ENCODE peak calls at places on chromosome 10, in seven cellular contexts. N is HCT116, B is A549, J is H1, I is NB4, P is WTC11, V is K562. G is an unnamed sample.

GRCh38 chr10:59362991-59363390 is 642 bp upstream of the FAM13C start:
- DNase-seq in N (no peak), B (peak; percentile 4), J (peak; percentile 15), I (no peak), P (peak; percentile 56), V (no peak), G (peak; percentile 68)

GRCh38 chr10:28217848-28218247 is 85.0 kb downstream of the MPP7 start:
- DNase-seq in N (peak; percentile 96), B (no peak), J (no peak), I (no peak), P (no peak), V (no peak), G (no peak)

GRCh38 chr10:29840516-29841276 is 205.9 kb upstream of the SVIL start:
- DNase-seq in N (no peak), B (no peak), J (no peak), I (no peak), P (no peak), V (no peak), G (peak; percentile 39)

GRCh38 chr10:97067716-97068391 is 117.9 kb downstream of the SLIT1 start:
- DNase-seq in N (no peak), B (peak; percentile 26), J (no peak), I (peak; percentile 23), P (no peak), V (no peak), G (peak; percentile 76)

GRCh38 chr10:16794005-16794404 is 23.2 kb downstream of the RSU1 start:
- DNase-seq in N (no peak), B (no peak), J (no peak), I (no peak), P (no peak), V (no peak), G (no peak)

GRCh38 chr10:47161465-47161864 is 138.5 kb upstream of the GDF10 start:
- DNase-seq in N (no peak), B (no peak), J (no peak), I (no peak), P (no peak), V (no peak), G (no peak)

GRCh38 chr10:89047397-89047796 is 56.8 kb downstream of the FAS start:
- DNase-seq in N (no peak), B (no peak), J (no peak), I (no peak), P (no peak), V (no peak), G (no peak)

GRCh38 chr10:59803714-59804113 is 50.5 kb upstream of the MRLN start:
- DNase-seq in N (no peak), B (no peak), J (no peak), I (peak; percentile 61), P (no peak), V (no peak), G (no peak)

GRCh38 chr10:1311707-1312106 is 255.5 kb downstream of the WDR37 start:
- DNase-seq in N (no peak), B (no peak), J (no peak), I (no peak), P (no peak), V (no peak), G (no peak)

GRCh38 chr10:119131512-119132240 is 27.8 kb downstream of the DENND10 start:
- DNase-seq in N (no peak), B (peak; percentile 35), J (no peak), I (peak; percentile 96), P (no peak), V (no peak), G (no peak)

GRCh38 chr10:89837173-89838001 is 136.0 kb downstream of the KIF20B start:
- DNase-seq in N (no peak), B (no peak), J (no peak), I (no peak), P (peak; percentile 55), V (no peak), G (peak; percentile 45)

GRCh38 chr10:101691081-101691480 is 3.9 kb downstream of the FBXW4 start:
- DNase-seq in N (no peak), B (no peak), J (no peak), I (no peak), P (no peak), V (no peak), G (no peak)

GRCh38 chr10:89164920-89165319 is 42.2 kb downstream of the CH25H start:
- DNase-seq in N (no peak), B (no peak), J (no peak), I (no peak), P (no peak), V (no peak), G (no peak)

GRCh38 chr10:101569838-101570763 is 18.0 kb downstream of the POLL start:
- DNase-seq in N (peak; percentile 65), B (peak; percentile 69), J (no peak), I (peak; percentile 76), P (peak; percentile 82), V (peak; percentile 88), G (peak; percentile 98)

GRCh38 chr10:44240766-44241165 is 144.1 kb downstream of the CXCL12 start:
- DNase-seq in N (no peak), B (no peak), J (no peak), I (no peak), P (no peak), V (no peak), G (peak; percentile 0)

GRCh38 chr10:52486840-52487611 is 172.9 kb downstream of the DKK1 start:
- DNase-seq in N (no peak), B (peak; percentile 45), J (no peak), I (no peak), P (no peak), V (no peak), G (no peak)

GRCh38 chr10:8758029-8758428 is 703.5 kb downstream of the GATA3 start:
- DNase-seq in N (no peak), B (no peak), J (no peak), I (no peak), P (no peak), V (no peak), G (no peak)

GRCh38 chr10:29703276-29703675 is 68.5 kb upstream of the SVIL start:
- DNase-seq in N (no peak), B (no peak), J (no peak), I (no peak), P (no peak), V (no peak), G (peak; percentile 82)

GRCh38 chr10:128011059-128011979 is 104.4 kb downstream of the PTPRE start:
- DNase-seq in N (peak; percentile 54), B (peak; percentile 68), J (peak; percentile 47), I (peak; percentile 79), P (peak; percentile 88), V (peak; percentile 92), G (peak; percentile 95)

GRCh38 chr10:35335718-35336083 is 608 bp upstream of the CCNY start:
- DNase-seq in N (no peak), B (peak; percentile 44), J (no peak), I (peak; percentile 27), P (peak; percentile 29), V (no peak), G (no peak)

GRCh38 chr10:58157076-58157766 is 110.5 kb downstream of the IPMK start:
- DNase-seq in N (no peak), B (peak; percentile 47), J (no peak), I (peak; percentile 90), P (no peak), V (no peak), G (no peak)

GRCh38 chr10:132722391-132722790 is 63.6 kb downstream of the NKX6-2 start:
- DNase-seq in N (no peak), B (no peak), J (no peak), I (no peak), P (no peak), V (no peak), G (no peak)

GRCh38 chr10:132725202-132725601 is 60.7 kb downstream of the NKX6-2 start:
- DNase-seq in N (no peak), B (no peak), J (no peak), I (no peak), P (no peak), V (no peak), G (no peak)

GRCh38 chr10:132724436-132724835 is 61.5 kb downstream of the NKX6-2 start:
- DNase-seq in N (no peak), B (no peak), J (no peak), I (peak; percentile 98), P (no peak), V (no peak), G (no peak)

GRCh38 chr10:132722980-132723970 is 62.7 kb downstream of the NKX6-2 start:
- DNase-seq in N (no peak), B (no peak), J (no peak), I (peak; percentile 22), P (no peak), V (no peak), G (no peak)

GRCh38 chr10:132721725-132722124 is 64.2 kb downstream of the NKX6-2 start:
- DNase-seq in N (no peak), B (no peak), J (no peak), I (no peak), P (no peak), V (no peak), G (no peak)
- TF ChIP-seq MAX in N (no peak), B (no peak), J (no peak), I (no peak), P (no peak), V (no peak), G (no peak)

GRCh38 chr10:116974442-116975005 is 30.5 kb downstream of the SHTN1 start:
- DNase-seq in N (peak; percentile 7), B (peak; percentile 45), J (no peak), I (peak; percentile 13), P (no peak), V (no peak), G (peak; percentile 6)
- TF ChIP-seq MAX in N (no peak), B (no peak), J (no peak), I (no peak), P (no peak), V (no peak), G (no peak)

DNA sequence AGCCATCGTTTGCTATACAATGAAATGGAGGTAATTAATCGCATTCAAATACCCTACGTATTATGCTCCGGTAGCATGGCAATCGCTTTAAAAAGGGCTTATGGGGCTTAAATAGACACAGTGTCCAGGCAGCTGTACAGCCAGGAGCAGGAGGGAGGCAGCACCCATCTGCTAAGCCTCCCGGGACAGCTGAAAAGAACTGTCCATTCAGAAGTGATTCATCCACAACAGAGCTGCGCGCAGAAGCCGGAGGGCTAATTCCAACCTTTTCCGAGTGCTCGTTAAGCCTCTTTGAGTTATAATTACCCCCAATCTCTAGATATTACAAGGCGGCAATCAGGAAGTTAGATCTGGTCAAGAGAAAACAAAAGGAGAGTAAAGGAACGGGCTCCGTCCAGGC is 58.3 kb downstream of the DPYSL4 start:
- DNase-seq in N (no peak), B (no peak), J (no peak), I (no peak), P (no peak), V (no peak), G (no peak)
- TF ChIP-seq MAX in N (no peak), B (no peak), J (no peak), I (no peak), P (no peak), V (no peak), G (no peak)

GRCh38 chr10:121076760-121077159 is 225.6 kb downstream of the WDR11 start:
- DNase-seq in N (no peak), B (no peak), J (no peak), I (no peak), P (no peak), V (no peak), G (no peak)

GRCh38 chr10:121078036-121078435 is 226.9 kb downstream of the WDR11 start:
- DNase-seq in N (no peak), B (no peak), J (no peak), I (no peak), P (no peak), V (no peak), G (no peak)

GRCh38 chr10:121078672-121079102 is 227.5 kb downstream of the WDR11 start:
- DNase-seq in N (no peak), B (peak; percentile 16), J (no peak), I (no peak), P (no peak), V (no peak), G (no peak)

GRCh38 chr10:121079226-121079625 is 228.1 kb downstream of the WDR11 start:
- DNase-seq in N (no peak), B (no peak), J (no peak), I (no peak), P (no peak), V (no peak), G (no peak)

GRCh38 chr10:121077331-121077730 is 226.2 kb downstream of the WDR11 start:
- DNase-seq in N (no peak), B (no peak), J (no peak), I (peak; percentile 85), P (peak; percentile 16), V (no peak), G (no peak)
- TF ChIP-seq MAX in N (no peak), B (no peak), J (no peak), I (no peak), P (no peak), V (no peak), G (no peak)